ENCODE peak calls at places on chromosomes 5 and 9, in five cellular contexts. O is HepG2, L is HL-60, B is SK-N-SH, F is K562. Y is an unnamed sample.

GRCh38 chr9:125570246-125570645 is 136.8 kb downstream of the MAPKAP1 start:
- DNase-seq in L (no peak), O (no peak), F (no peak), B (no peak), Y (no peak)

GRCh38 chr5:118968925-118969375 is 19.4 kb downstream of the DTWD2 start:
- DNase-seq in O (peak; percentile 37), B (no peak), L (no peak), F (no peak), Y (no peak)

GRCh38 chr5:56535347-56535746 is 280.0 kb upstream of the MAP3K1 start:
- DNase-seq in O (no peak), F (no peak), L (no peak), B (no peak), Y (no peak)

GRCh38 chr5:76638466-76638865 is 15.3 kb upstream of the F2RL2 start:
- DNase-seq in B (no peak), F (no peak), O (no peak), L (no peak), Y (no peak)

GRCh38 chr9:131483319-131484050 is 19.2 kb upstream of the POMT1 start:
- DNase-seq in L (no peak), B (no peak), O (no peak), F (no peak), Y (no peak)

GRCh38 chr5:160938532-160938931 is 86.5 kb upstream of the ATP10B start:
- DNase-seq in B (no peak), F (no peak), L (peak; percentile 87), O (peak; percentile 24), Y (no peak)

GRCh38 chr5:133296624-133297023 is 244.8 kb downstream of the HSPA4 start:
- DNase-seq in L (no peak), O (no peak), F (no peak), B (no peak), Y (no peak)

GRCh38 chr5:150317048-150318003 is 14.6 kb upstream of the ARSI start:
- DNase-seq in B (peak; percentile 63), F (peak; percentile 31), L (no peak), O (peak; percentile 86), Y (peak; percentile 99)

GRCh38 chr9:113220467-113221002 is 542 bp downstream of the FKBP15 start:
- DNase-seq in L (no peak), B (no peak), F (no peak), O (no peak), Y (no peak)

GRCh38 chr5:60487466-60487865 is 212.5 kb downstream of the DEPDC1B start:
- DNase-seq in F (no peak), O (peak; percentile 88), L (no peak), B (peak; percentile 9), Y (no peak)

GRCh38 chr5:89769975-89770374 is 639.6 kb downstream of the CETN3 start:
- DNase-seq in F (no peak), B (no peak), O (no peak), L (no peak), Y (no peak)

GRCh38 chr9:126864771-126865170 is 4.3 kb downstream of the ZBTB34 start:
- DNase-seq in O (no peak), B (no peak), F (no peak), L (no peak), Y (no peak)

GRCh38 chr5:36252722-36253340 is 11.1 kb upstream of the NADK2 start:
- DNase-seq in F (no peak), B (no peak), O (no peak), L (no peak), Y (no peak)

GRCh38 chr9:33800886-33801285 is 5.5 kb downstream of the PRSS3 start:
- DNase-seq in B (no peak), O (no peak), F (no peak), L (no peak), Y (no peak)

GRCh38 chr9:123266655-123267421 is 1.5 kb downstream of the STRBP start:
- DNase-seq in F (no peak), L (no peak), O (no peak), B (no peak), Y (no peak)

GRCh38 chr9:115849679-115850412 is 303.7 kb upstream of the PAPPA start:
- DNase-seq in L (no peak), O (no peak), B (no peak), F (no peak), Y (no peak)

GRCh38 chr5:143605403-143606005 is 202.0 kb upstream of the NR3C1 start:
- DNase-seq in F (no peak), B (no peak), L (peak; percentile 83), O (no peak), Y (no peak)
- TF ChIP-seq REST in F (no peak), B (no peak), L (no peak), O (no peak), Y (no peak)

DNA sequence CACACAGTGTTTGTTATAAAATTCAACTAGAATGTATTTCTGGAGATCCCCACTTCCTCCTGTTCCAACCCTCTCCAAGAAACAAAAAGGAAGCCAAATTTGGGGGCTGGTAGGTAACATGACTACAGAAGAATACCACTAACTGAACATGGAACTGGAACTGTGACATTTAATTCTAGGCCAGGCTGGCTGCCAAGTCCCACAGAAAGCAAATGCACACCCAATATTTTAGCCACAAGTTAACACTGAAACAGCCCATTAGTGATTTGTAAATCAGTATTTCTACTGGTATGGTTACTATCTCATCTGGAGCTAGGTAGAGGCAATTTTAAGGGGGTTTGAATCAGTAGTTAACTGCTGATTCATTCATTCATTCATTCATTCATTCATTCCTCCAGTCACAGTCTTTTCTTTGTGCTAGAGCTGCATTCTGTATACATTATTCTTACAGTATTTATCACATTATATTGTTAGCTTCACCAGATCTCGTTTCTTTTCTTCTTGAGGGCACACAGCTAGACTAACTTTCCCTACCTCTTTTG is 131.7 kb upstream of the GDNF start:
- DNase-seq in O (no peak), L (no peak), F (no peak), B (no peak), Y (no peak)
- TF ChIP-seq REST in O (no peak), L (no peak), F (no peak), B (no peak), Y (no peak)

GRCh38 chr9:13993482-13994267 is 320.3 kb downstream of the NFIB start:
- DNase-seq in B (no peak), F (no peak), L (no peak), O (no peak), Y (no peak)
- TF ChIP-seq REST in B (no peak), F (no peak), L (no peak), O (no peak), Y (no peak)

DNA sequence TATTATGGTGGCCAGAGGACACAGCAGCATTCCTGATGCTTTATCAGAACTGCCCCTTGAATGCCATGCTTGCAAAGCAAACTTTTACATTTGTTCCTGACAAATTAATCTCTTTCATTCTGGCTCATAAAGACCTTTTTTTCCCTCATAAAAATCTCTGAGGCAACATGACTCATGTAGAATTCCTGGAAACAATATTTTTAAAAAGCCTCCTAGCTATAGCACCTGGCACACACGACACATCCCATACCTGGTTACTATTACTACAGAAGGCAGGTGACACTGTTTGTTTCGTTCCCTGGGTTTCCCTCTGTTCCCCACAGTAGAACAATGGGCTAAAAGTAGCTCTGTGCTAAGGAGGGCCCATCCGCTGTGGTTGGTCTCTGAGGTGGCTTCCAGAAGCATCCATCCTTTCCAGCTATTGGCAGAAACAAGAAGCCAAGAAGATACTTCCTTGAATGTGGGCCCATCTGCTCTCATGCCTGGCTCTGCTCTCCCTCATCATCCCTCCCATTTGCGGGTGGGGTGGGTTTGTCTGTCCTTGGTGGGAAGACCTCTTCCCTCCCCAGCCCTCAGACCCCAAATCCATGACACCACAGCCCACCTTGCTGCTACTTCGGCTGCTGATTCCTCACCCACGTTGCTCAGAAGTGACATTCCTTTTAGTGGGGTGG is 59.1 kb downstream of the GALNT12 start:
- DNase-seq in F (no peak), B (no peak), L (no peak), O (no peak), Y (no peak)
- TF ChIP-seq REST in F (no peak), B (no peak), L (no peak), O (no peak), Y (no peak)

DNA sequence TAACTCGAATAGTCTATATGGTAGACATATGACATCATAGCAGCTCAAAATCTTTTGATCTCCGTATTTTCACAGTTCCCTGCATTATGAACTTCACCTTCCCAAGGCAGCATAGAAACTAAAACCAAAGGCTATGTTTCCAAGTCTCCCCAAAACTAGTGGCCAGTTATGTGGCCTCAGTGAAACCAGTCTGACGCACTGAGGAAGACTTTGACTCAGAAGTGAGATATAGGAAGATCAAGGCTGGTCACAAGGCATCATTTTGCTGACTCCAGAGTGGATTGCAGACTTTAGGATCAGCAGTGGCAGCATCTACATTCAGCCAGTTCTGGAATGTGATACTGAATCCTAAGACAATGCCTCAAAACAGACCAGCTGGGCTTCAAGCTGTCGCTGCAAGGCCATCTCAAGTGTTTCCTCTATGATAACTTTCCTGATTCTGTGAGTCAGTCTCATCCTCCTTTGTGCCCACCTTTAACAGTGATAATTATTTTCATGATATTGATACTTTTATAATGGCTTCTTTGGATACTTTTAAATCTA is 34.4 kb upstream of the ELL2 start:
- DNase-seq in O (no peak), B (no peak), L (no peak), F (no peak), Y (no peak)
- TF ChIP-seq REST in O (no peak), B (no peak), L (no peak), F (no peak), Y (no peak)

GRCh38 chr5:73126957-73127356 is 6.6 kb downstream of the TMEM171 start:
- DNase-seq in O (no peak), B (no peak), F (no peak), L (no peak), Y (no peak)

GRCh38 chr5:73129143-73129542 is 8.8 kb downstream of the TMEM171 start:
- DNase-seq in B (no peak), O (no peak), F (peak; percentile 26), L (no peak), Y (no peak)

GRCh38 chr5:73125289-73125688 is 4.9 kb downstream of the TMEM171 start:
- DNase-seq in B (no peak), L (no peak), F (no peak), O (no peak), Y (no peak)

GRCh38 chr5:73122875-73123810 is 2.8 kb downstream of the TMEM171 start:
- DNase-seq in L (no peak), B (no peak), O (no peak), F (no peak), Y (no peak)

GRCh38 chr5:73126381-73126780 is 6.0 kb downstream of the TMEM171 start:
- DNase-seq in F (no peak), L (no peak), O (no peak), B (no peak), Y (no peak)
- TF ChIP-seq REST in F (no peak), L (no peak), O (no peak), B (no peak), Y (no peak)

DNA sequence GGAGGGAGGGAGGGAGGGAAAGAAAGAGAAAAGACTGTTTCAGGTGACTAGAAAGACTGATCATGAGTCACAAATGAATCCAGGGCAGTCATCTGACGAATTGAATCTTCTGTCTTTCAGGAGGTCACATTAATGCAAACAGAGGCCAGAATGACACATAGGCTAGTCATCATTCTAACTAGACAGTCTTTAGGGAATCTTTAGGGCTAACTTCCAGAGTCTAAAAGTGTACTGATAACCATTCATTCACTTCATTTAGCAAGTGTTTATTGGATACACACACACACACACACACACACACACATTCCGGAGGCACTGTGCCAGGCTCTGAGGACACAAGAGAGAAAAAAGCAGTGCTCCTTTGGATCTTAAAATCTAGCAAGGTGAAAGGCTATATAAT is 156.7 kb downstream of the EBF1 start:
- DNase-seq in F (no peak), O (peak; percentile 18), B (no peak), L (no peak), Y (peak; percentile 85)
- TF ChIP-seq REST in F (no peak), O (no peak), B (no peak), L (no peak), Y (no peak)

Y was measured in Panc1.